ENCODE peak calls at places on chromosomes 7 and 10, in four cellular contexts. J is dermis microvascular lymphatic vessel endothelial cell, I is retina, A is H4. E is an unnamed sample.

GRCh38 chr7:22129166-22129565 is 183.5 kb upstream of the CDCA7L start:
- DNase-seq in J (peak), I (no peak), A (no peak), E (no peak)

GRCh38 chr7:30775992-30776391 is 4.8 kb downstream of the MINDY4 start:
- DNase-seq in J (no peak), I (no peak), A (no peak), E (no peak)

GRCh38 chr10:92799591-92799990 is 48.7 kb upstream of the EXOC6 start:
- DNase-seq in J (no peak), I (no peak), A (no peak), E (no peak)

GRCh38 chr7:113996405-113996804 is 77.6 kb upstream of the PPP1R3A start:
- DNase-seq in J (no peak), I (no peak), A (peak), E (no peak)

GRCh38 chr10:120588311-120588710 is 131.3 kb downstream of the PLPP4 start:
- DNase-seq in J (no peak), I (no peak), A (no peak), E (no peak)

GRCh38 chr10:91796332-91797076 is 1.7 kb upstream of the TNKS2 start:
- DNase-seq in J (no peak), I (peak), A (no peak), E (peak)

GRCh38 chr7:50266893-50267386 is 37.6 kb upstream of the IKZF1 start:
- DNase-seq in J (no peak), I (no peak), A (no peak), E (no peak)

GRCh38 chr7:80147543-80148376 is 13.1 kb downstream of the GNAI1 start:
- DNase-seq in J (no peak), I (no peak), A (peak), E (no peak)

GRCh38 chr10:50600286-50600685 is 23.5 kb downstream of the SGMS1 start:
- DNase-seq in J (no peak), I (no peak), A (no peak), E (no peak)

GRCh38 chr7:2564970-2565546 is 6.3 kb downstream of the IQCE start:
- DNase-seq in J (no peak), I (no peak), A (peak), E (no peak)

GRCh38 chr10:73969224-73969811 is 28.6 kb upstream of the VCL start:
- DNase-seq in J (no peak), I (no peak), A (no peak), E (no peak)

GRCh38 chr10:129892571-129893045 is 71.5 kb downstream of the EBF3 start:
- DNase-seq in J (no peak), I (peak), A (no peak), E (no peak)

GRCh38 chr7:150372271-150373048 is 3.8 kb downstream of the REPIN1 start:
- DNase-seq in J (no peak), I (no peak), A (no peak), E (no peak)

GRCh38 chr7:129591868-129592267 is 19.7 kb upstream of the NRF1 start:
- DNase-seq in J (no peak), I (no peak), A (no peak), E (no peak)

GRCh38 chr10:115951242-115951641 is 321.8 kb downstream of the GFRA1 start:
- DNase-seq in J (peak), I (no peak), A (no peak), E (no peak)

GRCh38 chr10:49131507-49132385 is 2.1 kb downstream of the FAM170B start:
- DNase-seq in J (no peak), I (no peak), A (no peak), E (no peak)

GRCh38 chr10:67771200-67771599 is 66.8 kb downstream of the DNAJC12 start:
- DNase-seq in J (no peak), I (no peak), A (no peak), E (no peak)

GRCh38 chr7:155821851-155822250 is 9.6 kb upstream of the SHH start:
- DNase-seq in J (no peak), I (no peak), A (no peak), E (no peak)

GRCh38 chr10:70756710-70757360 is 28.3 kb downstream of the TBATA start:
- DNase-seq in J (peak), I (no peak), A (no peak), E (no peak)

GRCh38 chr7:40470817-40471216 is 336.0 kb downstream of the SUGCT start:
- DNase-seq in J (no peak), I (no peak), A (no peak), E (no peak)

GRCh38 chr7:91657386-91658120 is 222.9 kb downstream of the MTERF1 start:
- DNase-seq in J (peak), I (no peak), A (no peak), E (no peak)

GRCh38 chr7:47498229-47499056 is 83.5 kb downstream of the TNS3 start:
- DNase-seq in J (no peak), I (no peak), A (no peak), E (no peak)

GRCh38 chr10:58781873-58782488 is 269.3 kb downstream of the BICC1 start:
- DNase-seq in J (peak), I (peak), A (peak), E (no peak)

GRCh38 chr10:44569193-44570091 is 184.5 kb upstream of the CXCL12 start:
- DNase-seq in J (no peak), I (no peak), A (no peak), E (no peak)

GRCh38 chr10:76281704-76282103 is 850.3 kb downstream of the LRMDA start:
- DNase-seq in J (no peak), I (no peak), A (no peak), E (peak)